ENCODE peak calls at places on chromosomes 7 and 10, in four cellular contexts. F, L, K and O are unnamed samples.

GRCh38 chr10:133361773-133362441 is 4.1 kb upstream of the FUOM start:
- DNase-seq in F (no peak), L (no peak), K (no peak), O (no peak)

GRCh38 chr10:77784856-77785255 is 141.7 kb downstream of the DLG5 start:
- DNase-seq in F (no peak), L (no peak), K (no peak), O (no peak)

GRCh38 chr7:131527462-131527861 is 29.0 kb downstream of the PODXL start:
- DNase-seq in F (no peak), L (no peak), K (no peak), O (no peak)

GRCh38 chr7:93890464-93891068 is at the start of gene TFPI2:
- DNase-seq in F (no peak), L (peak), K (peak), O (no peak)

GRCh38 chr7:140475747-140476333 is 3.5 kb downstream of the MKRN1 start:
- DNase-seq in F (peak), L (peak), K (no peak), O (no peak)

GRCh38 chr10:131968949-131969348 is 12.8 kb downstream of the BNIP3 start:
- DNase-seq in F (no peak), L (no peak), K (no peak), O (no peak)

GRCh38 chr10:17599089-17599488 is 18.1 kb downstream of the HACD1 start:
- DNase-seq in F (peak), L (no peak), K (no peak), O (no peak)

GRCh38 chr7:124101173-124101768 is 68.4 kb upstream of the TMEM229A start:
- DNase-seq in F (peak), L (peak), K (peak), O (no peak)

GRCh38 chr7:96014617-96015016 is 242.3 kb downstream of the DYNC1I1 start:
- DNase-seq in F (no peak), L (no peak), K (no peak), O (no peak)

GRCh38 chr10:112585052-112585451 is 138.0 kb downstream of the VTI1A start:
- DNase-seq in F (no peak), L (no peak), K (no peak), O (no peak)

GRCh38 chr7:596819-597182 is 77.2 kb upstream of the PDGFA start:
- DNase-seq in F (no peak), L (no peak), K (no peak), O (no peak)

GRCh38 chr7:129376778-129377700 is 57.2 kb upstream of the STRIP2 start:
- DNase-seq in F (no peak), L (no peak), K (no peak), O (no peak)

GRCh38 chr10:16612148-16612742 is 90.6 kb upstream of the C1QL3 start:
- DNase-seq in F (peak), L (peak), K (peak), O (no peak)

GRCh38 chr7:28410628-28411578 is 1.4 kb upstream of the CREB5 start:
- DNase-seq in F (peak), L (no peak), K (peak), O (no peak)

GRCh38 chr10:47059606-47060311 is 148.5 kb downstream of the PTPN20 start:
- DNase-seq in F (no peak), L (no peak), K (no peak), O (no peak)

GRCh38 chr7:136923111-136923510 is 54.7 kb downstream of the CHRM2 start:
- DNase-seq in F (no peak), L (no peak), K (no peak), O (no peak)

GRCh38 chr7:44639701-44640321 is 33.4 kb downstream of the OGDH start:
- DNase-seq in F (no peak), L (peak), K (peak), O (no peak)

GRCh38 chr10:124670849-124671248 is 73.3 kb downstream of the FAM53B start:
- DNase-seq in F (no peak), L (no peak), K (no peak), O (no peak)

GRCh38 chr7:22814261-22815208 is 8.1 kb downstream of the TOMM7 start:
- DNase-seq in F (no peak), L (peak), K (no peak), O (no peak)

GRCh38 chr7:69683002-69683401 is 84.7 kb downstream of the AUTS2 start:
- DNase-seq in F (no peak), L (no peak), K (peak), O (no peak)

GRCh38 chr7:127620406-127621233 is 2.7 kb upstream of the PAX4 start:
- DNase-seq in F (peak), L (no peak), K (peak), O (no peak)

GRCh38 chr10:116918583-116918982 is 69.3 kb downstream of the ENO4 start:
- DNase-seq in F (no peak), L (no peak), K (no peak), O (no peak)

GRCh38 chr10:12396567-12396966 is 47.2 kb downstream of the CAMK1D start:
- DNase-seq in F (no peak), L (no peak), K (no peak), O (no peak)

GRCh38 chr7:29968683-29969457 is 20.7 kb downstream of the SCRN1 start:
- DNase-seq in F (no peak), L (no peak), K (no peak), O (no peak)

GRCh38 chr7:121113288-121113687 is 124.8 kb downstream of the CPED1 start:
- DNase-seq in F (no peak), L (no peak), K (no peak), O (no peak)

GRCh38 chr10:17548786-17549185 is 68.4 kb downstream of the HACD1 start:
- DNase-seq in F (no peak), L (no peak), K (no peak), O (no peak)

GRCh38 chr7:105205592-105206211 is 183.0 kb downstream of the SRPK2 start:
- DNase-seq in F (no peak), L (no peak), K (no peak), O (no peak)

GRCh38 chr7:55574062-55574717 is 1.9 kb upstream of the VOPP1 start:
- DNase-seq in F (no peak), L (no peak), K (no peak), O (no peak)

GRCh38 chr7:155738652-155739537 is 73.4 kb downstream of the SHH start:
- DNase-seq in F (no peak), L (peak), K (peak), O (peak)

GRCh38 chr7:140455743-140456142 is 23.6 kb downstream of the MKRN1 start:
- DNase-seq in F (no peak), L (no peak), K (peak), O (no peak)

GRCh38 chr10:73493781-73494180 is 2.0 kb downstream of the PPP3CB start:
- DNase-seq in F (no peak), L (no peak), K (no peak), O (no peak)

DNA sequence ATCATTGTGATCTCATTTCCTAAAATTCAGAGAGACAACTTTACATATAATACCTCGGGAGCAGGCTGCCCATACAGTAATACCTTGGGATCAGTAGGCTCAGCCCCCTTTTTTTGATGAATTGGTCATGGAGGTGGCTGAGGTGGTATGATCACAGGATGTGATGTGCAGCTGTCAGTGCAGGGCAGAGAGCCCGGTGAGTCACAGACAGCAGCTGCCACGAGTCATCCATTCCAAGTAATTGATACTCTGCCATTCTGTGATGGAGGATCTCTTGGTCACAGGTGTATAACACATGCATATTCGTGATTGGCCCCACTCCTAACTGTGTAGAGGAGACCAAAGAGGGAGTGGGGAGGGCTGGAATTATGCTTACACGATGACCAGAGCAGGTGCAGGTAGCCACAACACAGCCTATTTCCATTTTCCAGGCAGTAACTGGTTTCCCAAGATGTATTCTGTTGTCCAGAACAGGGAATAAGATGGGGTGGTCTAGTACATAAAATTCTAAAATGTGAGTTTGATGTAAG is 14.1 kb downstream of the NRCAM start:
- DNase-seq in F (no peak), L (no peak), K (no peak), O (no peak)
- TF ChIP-seq CBFB in F (no peak), L (no peak), K (no peak), O (no peak)

GRCh38 chr10:31549936-31550335 is 230.9 kb downstream of the ZEB1 start:
- DNase-seq in F (no peak), L (no peak), K (no peak), O (no peak)

GRCh38 chr10:31557854-31558253 is 238.8 kb downstream of the ZEB1 start:
- DNase-seq in F (no peak), L (no peak), K (no peak), O (no peak)

DNA sequence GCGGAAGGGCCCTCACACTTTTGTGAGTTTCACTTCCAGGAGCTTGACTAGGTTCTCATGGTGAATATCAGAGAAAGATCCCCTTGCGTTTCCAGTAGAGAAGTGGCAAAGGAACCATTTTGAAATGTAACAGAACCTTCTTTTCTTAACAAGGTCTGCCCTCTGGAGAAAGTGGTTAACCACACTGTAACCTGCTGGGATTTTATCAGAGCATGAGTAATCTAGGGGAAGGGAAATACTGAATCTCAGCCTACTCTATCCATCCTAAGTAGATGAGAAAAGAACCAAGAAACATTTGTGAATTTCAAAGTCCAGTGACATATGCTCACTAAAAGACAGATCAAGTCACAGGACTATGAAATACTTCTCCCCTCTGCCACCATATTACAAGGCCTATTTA is 235.5 kb downstream of the ZEB1 start:
- DNase-seq in F (no peak), L (no peak), K (no peak), O (peak)
- TF ChIP-seq TCF7 in F (no peak), L (no peak), K (no peak), O (no peak)

DNA sequence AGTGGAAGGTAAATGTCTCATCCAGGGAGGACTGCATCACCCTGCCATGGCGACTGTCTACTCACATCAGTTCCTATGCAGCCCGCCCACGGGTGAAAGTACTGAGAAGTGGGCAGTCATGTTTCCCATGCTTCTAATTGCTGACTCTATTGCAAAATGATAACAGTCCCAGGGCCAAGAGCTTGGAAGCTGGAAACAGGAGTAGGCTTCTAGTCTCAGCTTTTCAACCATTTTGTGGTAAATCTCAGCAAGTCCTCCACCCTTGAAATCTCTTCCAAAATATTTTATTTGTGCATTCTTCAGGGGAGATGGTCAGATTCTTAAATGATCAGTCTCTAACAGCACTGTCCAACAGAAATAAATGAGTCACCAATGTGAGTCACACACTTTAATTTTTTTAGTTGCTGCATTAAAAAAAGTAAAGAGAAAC is 48.1 kb upstream of the TARP start:
- DNase-seq in F (no peak), L (no peak), K (no peak), O (no peak)
- TF ChIP-seq CBFB in F (no peak), L (no peak), K (no peak), O (no peak)

GRCh38 chr7:16004661-16005060 is 318.2 kb upstream of the MEOX2 start:
- DNase-seq in F (no peak), L (no peak), K (no peak), O (no peak)
- TF ChIP-seq TCF7 in F (no peak), L (no peak), K (no peak), O (no peak)

DNA sequence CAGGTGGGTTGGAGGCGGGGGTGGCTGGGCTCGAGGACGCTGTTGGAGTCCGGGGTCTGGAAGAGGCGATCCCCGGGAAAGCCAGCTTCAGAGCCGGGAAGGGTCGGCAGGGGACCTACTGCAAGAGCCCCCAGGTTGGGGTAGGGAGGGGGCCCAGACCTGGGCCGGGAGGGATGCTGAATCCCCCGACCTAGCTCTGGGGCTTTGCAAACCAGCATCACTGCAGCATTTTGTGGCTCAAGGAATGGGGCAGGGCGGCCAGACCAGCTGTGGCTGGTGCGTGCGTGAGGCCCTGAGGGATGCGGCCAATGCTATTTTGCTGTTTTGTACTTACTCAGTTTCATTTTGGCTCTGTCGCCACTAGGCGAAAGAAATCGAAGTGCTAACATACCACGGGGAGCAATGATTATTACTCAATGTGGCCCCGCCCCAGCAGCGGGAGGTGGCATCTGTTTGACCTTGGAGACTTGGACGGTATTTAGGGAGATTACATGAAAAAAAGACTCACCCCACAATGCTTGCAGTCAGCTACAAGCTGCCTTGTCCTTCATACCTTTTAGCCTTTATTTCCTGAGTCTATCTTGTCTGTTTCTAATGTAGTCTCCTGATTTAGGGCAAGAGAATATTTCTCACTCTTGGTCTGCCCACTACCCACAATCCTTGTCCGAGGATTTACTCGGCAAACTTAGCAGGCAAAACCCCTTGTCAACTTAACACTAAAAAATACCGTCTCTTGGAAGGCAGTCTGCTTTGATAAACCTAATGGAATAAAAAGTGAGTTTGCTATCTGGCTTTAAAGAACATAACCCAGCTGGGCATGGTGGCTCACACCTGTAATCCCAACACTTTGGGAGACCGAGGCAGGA is 16.2 kb downstream of the HSPB1 start:
- DNase-seq in F (peak), L (peak), K (peak), O (peak)
- TF ChIP-seq CBFB in F (no peak), L (peak), K (no peak), O (no peak)

DNA sequence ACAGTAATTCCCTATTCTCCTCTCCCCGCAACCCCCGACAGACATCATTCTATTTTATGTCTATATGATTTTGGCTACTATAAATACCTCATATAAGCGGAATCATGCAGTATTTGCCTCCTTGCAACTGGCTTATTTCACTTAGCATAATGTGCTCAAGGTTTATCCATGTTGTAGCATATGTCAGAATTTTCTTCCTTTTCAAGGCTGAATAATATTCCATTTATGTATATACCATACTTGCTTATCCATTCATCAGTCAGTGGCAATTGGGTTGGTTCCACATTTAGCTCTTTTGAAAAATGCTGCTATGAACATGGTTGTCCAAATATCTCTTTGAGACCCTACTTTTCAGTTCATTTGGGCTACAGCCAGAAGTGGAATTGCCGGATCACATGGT is 106.5 kb downstream of the MAPK8 start:
- DNase-seq in F (no peak), L (no peak), K (no peak), O (no peak)
- TF ChIP-seq TCF7 in F (no peak), L (no peak), K (no peak), O (no peak)

GRCh38 chr7:110486549-110486948 is 604.4 kb upstream of the LRRN3 start:
- DNase-seq in F (no peak), L (no peak), K (no peak), O (no peak)

GRCh38 chr7:110484316-110484715 is 606.6 kb upstream of the LRRN3 start:
- DNase-seq in F (no peak), L (no peak), K (no peak), O (no peak)

GRCh38 chr7:110480964-110481363 is 610.0 kb upstream of the LRRN3 start:
- DNase-seq in F (no peak), L (no peak), K (no peak), O (no peak)

GRCh38 chr7:110483553-110483952 is 607.4 kb upstream of the LRRN3 start:
- DNase-seq in F (no peak), L (no peak), K (no peak), O (no peak)
- TF ChIP-seq CBFB in F (no peak), L (no peak), K (no peak), O (no peak)